ENCODE peak calls at places on chromosome 12, in four cellular contexts. L, N, R and I are unnamed samples.

GRCh38 chr12:120677765-120678473 is 9.0 kb upstream of the MLEC start:
- DNase-seq in R (no peak), L (no peak), N (no peak), I (peak)

GRCh38 chr12:116184766-116185165 is 92.7 kb downstream of the MED13L start:
- DNase-seq in R (no peak), N (no peak), L (no peak), I (no peak)

GRCh38 chr12:94282675-94283074 is 134.3 kb downstream of the PLXNC1 start:
- DNase-seq in L (no peak), N (peak), R (no peak), I (no peak)

GRCh38 chr12:62841841-62842240 is 93.1 kb downstream of the PPM1H start:
- DNase-seq in L (no peak), N (no peak), R (no peak), I (no peak)

GRCh38 chr12:22477894-22478287 is 66.5 kb downstream of the C2CD5 start:
- DNase-seq in N (no peak), R (no peak), L (no peak), I (no peak)

GRCh38 chr12:49615725-49616124 is 7.6 kb upstream of the PRPF40B start:
- DNase-seq in L (no peak), R (peak), N (no peak), I (peak)

GRCh38 chr12:89490922-89491321 is 33.7 kb downstream of the GALNT4 start:
- DNase-seq in L (no peak), R (no peak), N (no peak), I (no peak)

GRCh38 chr12:46908236-46908935 is 82.6 kb upstream of the SLC38A4 start:
- DNase-seq in R (peak), N (no peak), L (no peak), I (no peak)

GRCh38 chr12:89391726-89392336 is 39.5 kb upstream of the DUSP6 start:
- DNase-seq in R (no peak), N (no peak), L (no peak), I (no peak)

GRCh38 chr12:85825751-85826150 is 10.5 kb downstream of the RASSF9 start:
- DNase-seq in N (no peak), L (no peak), R (no peak), I (no peak)

GRCh38 chr12:27333311-27334009 is 824 bp downstream of the BMAL2 start:
- DNase-seq in L (peak), R (no peak), N (peak), I (no peak)

GRCh38 chr12:128969480-128970055 is 116.3 kb downstream of the GLT1D1 start:
- DNase-seq in R (no peak), N (no peak), L (peak), I (no peak)

GRCh38 chr12:16603916-16604575 is 1.9 kb downstream of the LMO3 start:
- DNase-seq in L (no peak), R (no peak), N (no peak), I (no peak)

GRCh38 chr12:100900808-100901207 is 106.2 kb downstream of the ANO4 start:
- DNase-seq in L (no peak), R (no peak), N (no peak), I (no peak)

GRCh38 chr12:32533971-32534590 is 134.7 kb downstream of the FGD4 start:
- DNase-seq in R (peak), L (peak), N (no peak), I (peak)

GRCh38 chr12:34394211-34395055 is 372.1 kb downstream of the ALG10 start:
- DNase-seq in L (peak), R (no peak), N (peak), I (no peak)

GRCh38 chr12:116222358-116222757 is 55.1 kb downstream of the MED13L start:
- DNase-seq in R (peak), N (no peak), L (peak), I (peak)

GRCh38 chr12:58711968-58712367 is 208.3 kb downstream of the LRIG3 start:
- DNase-seq in N (no peak), R (peak), L (no peak), I (peak)

GRCh38 chr12:48750215-48750614 is 33.7 kb upstream of the CCNT1 start:
- DNase-seq in L (no peak), N (no peak), R (peak), I (no peak)

GRCh38 chr12:20342111-20342510 is 26.2 kb upstream of the PDE3A start:
- DNase-seq in N (no peak), L (no peak), R (peak), I (peak)

GRCh38 chr12:59030415-59030814 is 110.1 kb upstream of the LRIG3 start:
- DNase-seq in R (no peak), L (no peak), N (peak), I (no peak)

GRCh38 chr12:82652071-82652470 is 34.6 kb upstream of the TMTC2 start:
- DNase-seq in N (no peak), L (no peak), R (no peak), I (no peak)

GRCh38 chr12:88924162-88924561 is 343.9 kb upstream of the KITLG start:
- DNase-seq in L (no peak), R (no peak), N (no peak), I (no peak)

GRCh38 chr12:61023231-61023630 is 1237.0 kb upstream of the USP15 start:
- DNase-seq in N (no peak), L (no peak), R (no peak), I (no peak)

GRCh38 chr12:109871678-109872314 is 8.5 kb downstream of the GLTP start:
- DNase-seq in R (peak), N (no peak), L (no peak), I (no peak)

GRCh38 chr12:23221926-23222325 is 597.0 kb downstream of the ETNK1 start:
- DNase-seq in R (no peak), L (no peak), N (no peak), I (no peak)

GRCh38 chr12:118874698-118875548 is 106.4 kb upstream of the SRRM4 start:
- DNase-seq in L (no peak), N (no peak), R (no peak), I (no peak)

GRCh38 chr12:40446385-40446784 is 221.6 kb downstream of the LRRK2 start:
- DNase-seq in L (no peak), N (no peak), R (peak), I (peak)

GRCh38 chr12:22377731-22378496 is 43.4 kb upstream of the ST8SIA1 start:
- DNase-seq in L (no peak), R (no peak), N (no peak), I (no peak)

GRCh38 chr12:76782440-76782996 is 18.6 kb downstream of the ZDHHC17 start:
- DNase-seq in N (no peak), L (no peak), R (no peak), I (no peak)

GRCh38 chr12:124512667-124513296 is 54.6 kb downstream of the NCOR2 start:
- DNase-seq in L (peak), N (peak), R (peak), I (peak)

GRCh38 chr12:67705394-67706370 is 57.1 kb downstream of the DYRK2 start:
- DNase-seq in R (peak), N (no peak), L (no peak), I (peak)

GRCh38 chr12:94140556-94140955 is 7.8 kb upstream of the PLXNC1 start:
- DNase-seq in N (no peak), R (peak), L (no peak), I (peak)

GRCh38 chr12:11067514-11067913 is 5.4 kb upstream of the TAS2R46 start:
- DNase-seq in L (no peak), N (no peak), R (peak), I (peak)

GRCh38 chr12:102642199-102642598 is 161.8 kb upstream of the IGF1 start:
- DNase-seq in L (no peak), N (no peak), R (peak), I (peak)

GRCh38 chr12:106248177-106248848 is 493 bp upstream of the CKAP4 start:
- DNase-seq in R (peak), L (peak), N (peak), I (peak)

GRCh38 chr12:4817813-4818212 is 91.9 kb upstream of the KCNA1 start:
- DNase-seq in L (no peak), R (no peak), N (no peak), I (no peak)
- H3K4me3 ChIP-seq in L (no peak), R (no peak), N (no peak), I (no peak)

GRCh38 chr12:6542209-6543009 is 8.1 kb downstream of the GAPDH start:
- DNase-seq in N (no peak), R (no peak), L (no peak), I (no peak)

GRCh38 chr12:6538420-6539275 is 4.3 kb downstream of the GAPDH start:
- DNase-seq in N (no peak), R (peak), L (no peak), I (no peak)

GRCh38 chr12:6539276-6540134 is 5.2 kb downstream of the GAPDH start:
- DNase-seq in L (no peak), N (no peak), R (peak), I (no peak)

GRCh38 chr12:6540181-6540877 is 6.0 kb downstream of the GAPDH start:
- DNase-seq in N (peak), L (peak), R (peak), I (peak)

DNA sequence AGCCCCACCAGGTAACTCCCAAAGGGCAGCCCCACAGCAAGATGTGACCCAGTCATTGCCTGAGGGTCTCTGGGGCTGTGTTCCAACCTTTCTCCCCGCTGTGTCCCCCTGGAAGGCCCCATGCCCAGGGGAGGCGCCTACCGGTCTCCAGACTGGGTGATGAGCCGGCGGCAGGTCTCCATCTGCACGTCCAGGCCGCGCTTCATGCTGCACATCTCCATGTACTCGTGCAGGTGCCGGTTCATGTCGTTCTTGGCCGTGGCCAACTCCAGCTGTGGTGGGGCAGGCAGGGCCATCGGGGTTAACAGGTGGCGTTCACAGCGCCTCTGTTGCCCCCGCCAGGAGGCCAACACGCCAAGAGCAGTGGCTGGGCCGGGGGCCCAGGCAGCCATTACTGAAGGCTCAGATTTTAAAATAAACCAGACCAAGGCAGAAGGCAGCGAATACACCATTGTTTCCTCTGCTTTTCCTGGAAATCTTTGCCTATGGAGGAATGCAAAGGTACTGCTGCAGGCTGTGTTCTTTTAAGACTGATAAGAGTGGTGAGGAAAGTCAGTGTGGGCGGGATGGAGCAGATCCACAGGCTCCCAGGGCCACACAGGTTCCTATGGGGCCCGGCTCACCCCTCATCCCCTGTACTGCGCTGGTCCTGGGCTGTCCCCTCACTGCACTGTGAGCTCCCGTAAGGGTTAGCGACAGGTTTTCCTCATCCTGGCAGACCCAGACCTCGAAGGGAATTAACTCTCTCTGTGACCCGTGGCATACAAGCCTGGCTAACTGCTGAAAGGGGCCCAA is 7.3 kb downstream of the GAPDH start:
- DNase-seq in N (no peak), L (no peak), R (no peak), I (no peak)
- TF ChIP-seq CTCF in N (no peak), L (no peak), R (no peak), I (no peak)

DNA sequence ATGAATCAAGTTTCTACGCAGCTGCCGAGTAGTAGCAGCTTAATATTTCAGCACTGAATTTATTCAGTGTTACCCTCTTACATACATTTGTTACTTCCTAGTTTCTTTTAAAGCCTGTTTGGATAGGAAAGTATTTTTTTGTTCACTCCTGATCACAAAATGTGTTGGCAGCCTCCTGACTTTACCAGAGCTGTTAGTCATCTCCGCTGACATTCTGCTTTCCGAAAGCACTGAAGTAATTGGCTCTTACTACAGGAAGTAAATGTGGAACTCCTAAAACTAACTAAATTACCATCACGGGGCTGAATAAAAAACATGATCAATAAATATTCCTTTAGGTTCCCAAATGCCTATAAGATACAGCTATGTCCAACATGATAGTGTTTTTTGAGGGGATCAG is 225.5 kb downstream of the EPS8 start:
- DNase-seq in N (no peak), R (peak), L (no peak), I (peak)
- H3K4me3 ChIP-seq in N (peak), R (no peak), L (peak), I (no peak)

GRCh38 chr12:51590347-51591019 is 550 bp upstream of the SCN8A start:
- DNase-seq in N (peak), R (peak), L (no peak), I (peak)

GRCh38 chr12:51591020-51591901 is at the start of gene SCN8A:
- DNase-seq in N (no peak), L (no peak), R (peak), I (peak)

GRCh38 chr12:51589557-51590176 is 1.4 kb upstream of the SCN8A start:
- DNase-seq in R (no peak), N (no peak), L (no peak), I (no peak)

GRCh38 chr12:51592034-51592705 is 1.1 kb downstream of the SCN8A start:
- DNase-seq in R (peak), N (no peak), L (no peak), I (peak)

GRCh38 chr12:51589060-51589459 is 2.0 kb upstream of the SCN8A start:
- DNase-seq in R (no peak), L (no peak), N (no peak), I (peak)
- TF ChIP-seq CTCF in R (no peak), L (no peak), N (no peak), I (no peak)

GRCh38 chr12:52233462-52234141 is 559 bp downstream of the KRT7 start:
- DNase-seq in N (no peak), R (no peak), L (peak), I (no peak)
- H3K4me3 ChIP-seq in N (peak), R (no peak), L (no peak), I (no peak)

GRCh38 chr12:117356048-117356447 is 5.4 kb downstream of the NOS1 start:
- DNase-seq in N (no peak), R (no peak), L (no peak), I (no peak)

GRCh38 chr12:117347588-117347987 is 13.8 kb downstream of the NOS1 start:
- DNase-seq in L (peak), N (no peak), R (no peak), I (no peak)

GRCh38 chr12:117352883-117353282 is 8.5 kb downstream of the NOS1 start:
- DNase-seq in R (no peak), N (no peak), L (no peak), I (no peak)

GRCh38 chr12:117350140-117350539 is 11.3 kb downstream of the NOS1 start:
- DNase-seq in N (no peak), L (peak), R (no peak), I (no peak)

GRCh38 chr12:117352260-117352659 is 9.2 kb downstream of the NOS1 start:
- DNase-seq in R (no peak), L (no peak), N (no peak), I (no peak)
- TF ChIP-seq CTCF in R (no peak), L (no peak), N (no peak), I (no peak)

GRCh38 chr12:1697253-1697652 is 6.4 kb downstream of the ADIPOR2 start:
- DNase-seq in N (no peak), L (no peak), R (no peak), I (no peak)

GRCh38 chr12:1698638-1699214 is 7.9 kb downstream of the ADIPOR2 start:
- DNase-seq in R (no peak), N (no peak), L (no peak), I (no peak)

GRCh38 chr12:1692895-1693294 is 2.0 kb downstream of the ADIPOR2 start:
- DNase-seq in N (no peak), L (no peak), R (no peak), I (no peak)

GRCh38 chr12:1696800-1697199 is 5.9 kb downstream of the ADIPOR2 start:
- DNase-seq in N (no peak), L (no peak), R (no peak), I (peak)

GRCh38 chr12:1695836-1696670 is 5.2 kb downstream of the ADIPOR2 start:
- DNase-seq in N (no peak), L (no peak), R (no peak), I (no peak)
- H3K4me3 ChIP-seq in N (no peak), L (no peak), R (no peak), I (no peak)

DNA sequence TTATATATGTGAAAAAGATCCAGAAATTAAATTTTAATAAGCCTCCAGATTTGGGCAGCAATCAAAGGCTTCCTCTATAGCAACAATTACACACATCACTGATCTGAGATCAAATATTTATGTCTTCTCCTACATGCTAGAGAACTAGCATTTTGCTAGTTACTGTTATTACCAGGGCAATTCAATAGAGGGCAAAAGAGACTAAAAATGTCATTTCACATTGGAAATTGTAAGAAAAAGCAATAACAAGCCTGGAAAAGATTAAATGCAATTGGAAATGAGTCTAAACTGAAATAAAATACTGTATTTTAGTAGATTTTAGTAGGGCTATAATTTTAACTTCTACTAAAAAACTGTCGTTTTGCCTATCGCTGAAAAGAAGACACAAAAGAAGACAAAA is 32.6 kb upstream of the ANO6 start:
- DNase-seq in L (no peak), N (no peak), R (peak), I (peak)
- TF ChIP-seq CTCF in L (peak), N (peak), R (peak), I (peak)

DNA sequence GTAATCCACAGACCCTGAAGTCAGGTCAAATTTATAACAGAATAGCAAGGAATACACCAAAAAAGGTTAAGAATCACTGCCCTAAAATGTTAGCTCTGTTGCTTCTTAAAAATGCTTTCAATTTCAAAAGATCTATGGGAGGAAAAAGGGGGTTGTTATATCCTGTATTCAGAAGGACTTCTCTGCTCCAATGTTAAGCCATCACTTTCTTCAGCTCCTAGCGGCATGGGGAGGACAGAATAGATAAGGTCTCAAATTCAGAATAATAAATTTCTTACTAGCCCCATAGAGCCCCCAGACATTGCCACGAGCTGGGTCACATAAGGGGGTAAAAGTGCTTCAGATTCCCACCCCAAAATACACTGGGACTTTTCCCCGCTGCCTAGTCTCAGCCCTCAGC is 49.8 kb downstream of the CPM start:
- DNase-seq in N (no peak), R (no peak), L (no peak), I (no peak)
- H3K4me3 ChIP-seq in N (no peak), R (no peak), L (no peak), I (no peak)

GRCh38 chr12:79934309-79935020 is 432 bp downstream of the PPP1R12A start:
- DNase-seq in R (peak), L (peak), N (no peak), I (no peak)

GRCh38 chr12:79933580-79934264 is 1.2 kb downstream of the PPP1R12A start:
- DNase-seq in R (peak), N (no peak), L (no peak), I (peak)

GRCh38 chr12:79935624-79936040 is 735 bp upstream of the PPP1R12A start:
- DNase-seq in N (no peak), R (peak), L (no peak), I (peak)

GRCh38 chr12:79936670-79937069 is 1.8 kb upstream of the PPP1R12A start:
- DNase-seq in L (no peak), R (no peak), N (no peak), I (no peak)

GRCh38 chr12:79935021-79935623 is at the start of gene PPP1R12A:
- DNase-seq in L (peak), R (peak), N (peak), I (peak)
- TF ChIP-seq CTCF in L (peak), R (no peak), N (no peak), I (no peak)